ENCODE peak calls at places on chromosomes 1 and 21, in nine cellular contexts. One of them, this sample, is unnamed.

GRCh38 chr1:53551428-53551995 is 92.3 kb downstream of the DMRTB1 start:
- DNase-seq in right atrium auricular region: no peak
- DNase-seq in prostate gland: no peak
- DNase-seq in pancreas: peak; percentile 33
- DNase-seq in H1: no peak
- DNase-seq in astrocyte: no peak
- DNase-seq in neuronal stem cell: no peak
- DNase-seq in ascending aorta: peak; percentile 38
- DNase-seq in ovary: peak; percentile 3
- DNase-seq in this sample: peak; percentile 37

GRCh38 chr1:172203135-172203823 is 217.2 kb upstream of the C1orf105 start:
- DNase-seq in pancreas: no peak
- DNase-seq in astrocyte: peak; percentile 43
- DNase-seq in ascending aorta: no peak
- DNase-seq in prostate gland: no peak
- DNase-seq in ovary: no peak
- DNase-seq in right atrium auricular region: no peak
- DNase-seq in H1: no peak
- DNase-seq in neuronal stem cell: no peak
- DNase-seq in this sample: no peak

GRCh38 chr1:217453816-217454215 is 177.1 kb downstream of the GPATCH2 start:
- DNase-seq in neuronal stem cell: no peak
- DNase-seq in right atrium auricular region: no peak
- DNase-seq in ascending aorta: no peak
- DNase-seq in prostate gland: no peak
- DNase-seq in ovary: no peak
- DNase-seq in H1: no peak
- DNase-seq in pancreas: no peak
- DNase-seq in astrocyte: peak; percentile 6
- DNase-seq in this sample: no peak

GRCh38 chr1:223041481-223041880 is 101.6 kb downstream of the TLR5 start:
- DNase-seq in prostate gland: no peak
- DNase-seq in ascending aorta: no peak
- DNase-seq in pancreas: no peak
- DNase-seq in right atrium auricular region: no peak
- DNase-seq in astrocyte: no peak
- DNase-seq in neuronal stem cell: no peak
- DNase-seq in H1: no peak
- DNase-seq in ovary: no peak
- DNase-seq in this sample: peak; percentile 24

GRCh38 chr1:53698381-53698980 is 40.5 kb downstream of the GLIS1 start:
- DNase-seq in pancreas: no peak
- DNase-seq in prostate gland: no peak
- DNase-seq in neuronal stem cell: no peak
- DNase-seq in ovary: no peak
- DNase-seq in astrocyte: no peak
- DNase-seq in ascending aorta: no peak
- DNase-seq in right atrium auricular region: no peak
- DNase-seq in H1: no peak
- DNase-seq in this sample: no peak

GRCh38 chr1:119279441-119280415 is 88.9 kb upstream of the HAO2 start:
- DNase-seq in astrocyte: peak; percentile 91
- DNase-seq in ascending aorta: no peak
- DNase-seq in prostate gland: no peak
- DNase-seq in neuronal stem cell: no peak
- DNase-seq in right atrium auricular region: no peak
- DNase-seq in ovary: peak; percentile 31
- DNase-seq in H1: no peak
- DNase-seq in pancreas: no peak
- DNase-seq in this sample: no peak

GRCh38 chr1:167717351-167717750 is 4.4 kb upstream of the MPZL1 start:
- DNase-seq in astrocyte: no peak
- DNase-seq in pancreas: no peak
- DNase-seq in H1: no peak
- DNase-seq in ascending aorta: no peak
- DNase-seq in prostate gland: no peak
- DNase-seq in ovary: no peak
- DNase-seq in neuronal stem cell: no peak
- DNase-seq in right atrium auricular region: no peak
- DNase-seq in this sample: no peak

GRCh38 chr1:238201992-238202391 is 311.3 kb upstream of the ZP4 start:
- DNase-seq in ovary: no peak
- DNase-seq in H1: no peak
- DNase-seq in pancreas: no peak
- DNase-seq in right atrium auricular region: no peak
- DNase-seq in ascending aorta: no peak
- DNase-seq in astrocyte: no peak
- DNase-seq in neuronal stem cell: no peak
- DNase-seq in prostate gland: no peak
- DNase-seq in this sample: no peak

GRCh38 chr1:118158918-118159317 is 26.1 kb downstream of the SPAG17 start:
- DNase-seq in ovary: no peak
- DNase-seq in neuronal stem cell: no peak
- DNase-seq in astrocyte: peak; percentile 91
- DNase-seq in right atrium auricular region: no peak
- DNase-seq in ascending aorta: no peak
- DNase-seq in prostate gland: no peak
- DNase-seq in pancreas: no peak
- DNase-seq in H1: no peak
- DNase-seq in this sample: no peak

GRCh38 chr1:157025856-157026255 is 19.7 kb downstream of the ARHGEF11 start:
- DNase-seq in astrocyte: no peak
- DNase-seq in right atrium auricular region: no peak
- DNase-seq in ovary: no peak
- DNase-seq in neuronal stem cell: no peak
- DNase-seq in prostate gland: no peak
- DNase-seq in H1: no peak
- DNase-seq in pancreas: no peak
- DNase-seq in ascending aorta: no peak
- DNase-seq in this sample: no peak

GRCh38 chr1:151342021-151342420 is 5.0 kb downstream of the RFX5 start:
- DNase-seq in ascending aorta: no peak
- DNase-seq in neuronal stem cell: no peak
- DNase-seq in pancreas: no peak
- DNase-seq in ovary: no peak
- DNase-seq in astrocyte: no peak
- DNase-seq in right atrium auricular region: no peak
- DNase-seq in H1: no peak
- DNase-seq in prostate gland: no peak
- DNase-seq in this sample: no peak

GRCh38 chr1:44377925-44378784 is 23.1 kb upstream of the ERI3 start:
- DNase-seq in pancreas: no peak
- DNase-seq in ovary: no peak
- DNase-seq in prostate gland: peak; percentile 24
- DNase-seq in ascending aorta: no peak
- DNase-seq in astrocyte: peak; percentile 16
- DNase-seq in neuronal stem cell: peak; percentile 51
- DNase-seq in right atrium auricular region: no peak
- DNase-seq in H1: peak; percentile 77
- DNase-seq in this sample: no peak

GRCh38 chr1:44820328-44820944 is 12.1 kb downstream of the BTBD19 start:
- DNase-seq in pancreas: peak; percentile 35
- DNase-seq in prostate gland: no peak
- DNase-seq in H1: no peak
- DNase-seq in astrocyte: no peak
- DNase-seq in neuronal stem cell: no peak
- DNase-seq in ovary: no peak
- DNase-seq in ascending aorta: no peak
- DNase-seq in right atrium auricular region: no peak
- DNase-seq in this sample: no peak

GRCh38 chr1:11279630-11280029 is 6.6 kb downstream of the UBIAD1 start:
- DNase-seq in ovary: no peak
- DNase-seq in H1: no peak
- DNase-seq in pancreas: no peak
- DNase-seq in right atrium auricular region: no peak
- DNase-seq in prostate gland: no peak
- DNase-seq in neuronal stem cell: no peak
- DNase-seq in ascending aorta: no peak
- DNase-seq in astrocyte: no peak
- DNase-seq in this sample: no peak

GRCh38 chr1:30416221-30416820 is 307.1 kb downstream of the MATN1 start:
- DNase-seq in pancreas: no peak
- DNase-seq in neuronal stem cell: no peak
- DNase-seq in astrocyte: no peak
- DNase-seq in ovary: no peak
- DNase-seq in prostate gland: no peak
- DNase-seq in ascending aorta: peak; percentile 38
- DNase-seq in right atrium auricular region: no peak
- DNase-seq in H1: peak; percentile 22
- DNase-seq in this sample: peak; percentile 7

GRCh38 chr1:112636597-112637256 is 17.1 kb downstream of the CAPZA1 start:
- DNase-seq in astrocyte: no peak
- DNase-seq in prostate gland: no peak
- DNase-seq in pancreas: no peak
- DNase-seq in neuronal stem cell: no peak
- DNase-seq in right atrium auricular region: no peak
- DNase-seq in H1: no peak
- DNase-seq in ovary: no peak
- DNase-seq in ascending aorta: no peak
- DNase-seq in this sample: no peak
- H3K27ac ChIP-seq in astrocyte: peak overlapping the region; percentile 40
- H3K27ac ChIP-seq in prostate gland: no peak overlapping the region
- H3K27ac ChIP-seq in pancreas: no peak overlapping the region
- H3K27ac ChIP-seq in neuronal stem cell: no peak overlapping the region
- H3K27ac ChIP-seq in right atrium auricular region: no peak overlapping the region
- H3K27ac ChIP-seq in H1: no peak overlapping the region
- H3K27ac ChIP-seq in ovary: no peak overlapping the region
- H3K27ac ChIP-seq in ascending aorta: no peak overlapping the region
- H3K27ac ChIP-seq in this sample: no peak overlapping the region

DNA sequence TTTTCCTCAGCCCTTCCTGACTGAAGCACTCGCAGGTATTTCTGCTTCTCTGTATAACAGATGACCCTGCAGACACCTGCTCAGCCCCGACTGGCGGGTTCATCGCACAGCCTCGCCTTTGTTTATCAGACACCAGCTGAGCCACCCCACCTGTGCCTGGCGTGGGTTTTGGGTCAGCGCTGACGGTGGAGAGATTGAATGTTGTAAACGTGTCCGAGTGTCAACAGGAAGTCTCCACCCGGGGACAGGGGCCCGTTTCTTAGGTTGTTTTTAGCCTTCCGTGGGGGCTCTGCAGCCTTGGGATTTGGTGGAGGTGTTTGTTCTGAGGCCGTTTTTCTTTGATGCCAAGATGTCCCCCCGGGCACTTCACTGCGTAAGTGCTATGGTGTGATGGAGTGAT is 60.1 kb downstream of the COL18A1 start:
- DNase-seq in right atrium auricular region: no peak
- DNase-seq in prostate gland: no peak
- DNase-seq in neuronal stem cell: no peak
- DNase-seq in ascending aorta: no peak
- DNase-seq in astrocyte: no peak
- DNase-seq in H1: no peak
- DNase-seq in pancreas: peak; percentile 19
- DNase-seq in ovary: no peak
- DNase-seq in this sample: no peak
- H3K4me1 ChIP-seq in right atrium auricular region: no peaks in the 10 kb centered on the region
- H3K4me1 ChIP-seq in prostate gland: no peaks in the 10 kb centered on the region
- H3K4me1 ChIP-seq in neuronal stem cell: peaks cover 9% of the 10 kb centered on the region
- H3K4me1 ChIP-seq in ascending aorta: no peaks in the 10 kb centered on the region
- H3K4me1 ChIP-seq in astrocyte: peaks cover 20% of the 10 kb centered on the region
- H3K4me1 ChIP-seq in H1: no peaks in the 10 kb centered on the region
- H3K4me1 ChIP-seq in pancreas: peaks cover 1% of the 10 kb centered on the region
- H3K4me1 ChIP-seq in ovary: peaks cover 6% of the 10 kb centered on the region
- H3K4me1 ChIP-seq in this sample: peaks cover 6% of the 10 kb centered on the region

GRCh38 chr1:23385119-23385621 is 15.5 kb upstream of the ZNF436 start:
- DNase-seq in astrocyte: peak; percentile 76
- DNase-seq in neuronal stem cell: no peak
- DNase-seq in H1: no peak
- DNase-seq in pancreas: no peak
- DNase-seq in right atrium auricular region: no peak
- DNase-seq in ascending aorta: no peak
- DNase-seq in prostate gland: no peak
- DNase-seq in ovary: no peak
- DNase-seq in this sample: no peak

GRCh38 chr1:23387494-23387893 is 17.9 kb upstream of the ZNF436 start:
- DNase-seq in right atrium auricular region: no peak
- DNase-seq in neuronal stem cell: no peak
- DNase-seq in H1: no peak
- DNase-seq in ascending aorta: no peak
- DNase-seq in ovary: no peak
- DNase-seq in prostate gland: no peak
- DNase-seq in astrocyte: no peak
- DNase-seq in pancreas: no peak
- DNase-seq in this sample: no peak

GRCh38 chr1:23381233-23381885 is 11.7 kb upstream of the ZNF436 start:
- DNase-seq in ascending aorta: no peak
- DNase-seq in astrocyte: no peak
- DNase-seq in H1: no peak
- DNase-seq in pancreas: no peak
- DNase-seq in ovary: no peak
- DNase-seq in prostate gland: no peak
- DNase-seq in right atrium auricular region: no peak
- DNase-seq in neuronal stem cell: no peak
- DNase-seq in this sample: no peak

GRCh38 chr1:23383547-23384311 is 14.1 kb upstream of the ZNF436 start:
- DNase-seq in pancreas: no peak
- DNase-seq in right atrium auricular region: no peak
- DNase-seq in ovary: no peak
- DNase-seq in astrocyte: no peak
- DNase-seq in neuronal stem cell: no peak
- DNase-seq in H1: no peak
- DNase-seq in ascending aorta: no peak
- DNase-seq in prostate gland: no peak
- DNase-seq in this sample: no peak

DNA sequence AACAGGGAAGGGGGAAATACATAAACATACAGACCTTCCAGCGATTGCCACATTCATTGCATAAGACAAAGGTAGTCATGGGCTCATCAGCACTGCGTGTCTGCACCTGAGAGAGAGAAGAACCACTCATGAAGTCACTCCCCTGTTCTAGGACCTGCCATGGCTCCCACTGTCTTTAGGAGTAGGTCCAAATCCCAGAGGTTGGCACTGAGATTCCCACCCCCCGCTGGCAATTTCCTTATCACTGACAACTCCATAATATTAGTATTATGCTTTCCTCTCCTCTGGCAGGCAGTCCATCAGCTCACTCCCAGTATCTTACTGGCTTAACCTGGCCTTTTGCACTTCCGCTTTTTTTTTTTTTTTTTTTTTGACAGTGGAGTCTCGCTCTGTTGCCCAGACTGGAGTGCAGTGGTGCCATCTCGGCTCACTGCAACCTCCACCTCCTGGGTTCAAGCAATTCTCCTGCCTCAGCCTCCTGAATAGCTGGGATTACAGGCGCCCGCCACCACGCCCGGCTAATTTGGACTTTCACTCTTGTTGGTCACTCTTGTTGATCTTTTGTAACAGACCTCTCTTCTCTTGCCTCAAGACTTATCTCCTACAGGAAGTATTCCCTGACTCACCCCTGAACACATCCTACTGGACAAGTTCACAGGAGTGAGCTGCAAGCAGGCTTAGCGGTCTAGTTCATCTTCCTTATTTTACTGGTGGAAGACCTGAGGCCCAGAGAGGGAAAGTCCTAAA is 14.8 kb upstream of the ZNF436 start:
- DNase-seq in astrocyte: peak; percentile 81
- DNase-seq in pancreas: no peak
- DNase-seq in ovary: no peak
- DNase-seq in ascending aorta: no peak
- DNase-seq in prostate gland: no peak
- DNase-seq in H1: no peak
- DNase-seq in right atrium auricular region: no peak
- DNase-seq in neuronal stem cell: no peak
- DNase-seq in this sample: no peak
- H3K27ac ChIP-seq in astrocyte: peak overlapping the region; percentile 28
- H3K27ac ChIP-seq in pancreas: no peak overlapping the region
- H3K27ac ChIP-seq in ovary: no peak overlapping the region
- H3K27ac ChIP-seq in ascending aorta: no peak overlapping the region
- H3K27ac ChIP-seq in prostate gland: peak overlapping the region; percentile 9
- H3K27ac ChIP-seq in H1: no peak overlapping the region
- H3K27ac ChIP-seq in right atrium auricular region: no peak overlapping the region
- H3K27ac ChIP-seq in neuronal stem cell: no peak overlapping the region
- H3K27ac ChIP-seq in this sample: peak overlapping the region; percentile 80

GRCh38 chr1:27562483-27563406 is 41.2 kb downstream of the AHDC1 start:
- DNase-seq in H1: no peak
- DNase-seq in neuronal stem cell: no peak
- DNase-seq in pancreas: no peak
- DNase-seq in astrocyte: no peak
- DNase-seq in right atrium auricular region: no peak
- DNase-seq in prostate gland: no peak
- DNase-seq in ascending aorta: no peak
- DNase-seq in ovary: peak; percentile 26
- DNase-seq in this sample: no peak
- H3K4me1 ChIP-seq in H1: peaks cover 3% of the 10 kb centered on the region
- H3K4me1 ChIP-seq in neuronal stem cell: peaks cover 84% of the 10 kb centered on the region
- H3K4me1 ChIP-seq in pancreas: peaks cover 35% of the 10 kb centered on the region
- H3K4me1 ChIP-seq in astrocyte: peaks cover 33% of the 10 kb centered on the region
- H3K4me1 ChIP-seq in right atrium auricular region: no peaks in the 10 kb centered on the region
- H3K4me1 ChIP-seq in prostate gland: peaks cover 16% of the 10 kb centered on the region
- H3K4me1 ChIP-seq in ascending aorta: peaks cover 58% of the 10 kb centered on the region
- H3K4me1 ChIP-seq in ovary: peaks cover 53% of the 10 kb centered on the region
- H3K4me1 ChIP-seq in this sample: peaks cover 67% of the 10 kb centered on the region

This sample was measured in breast epithelium.